ENCODE peak calls at places on chromosomes 1 and 21, in ten cellular contexts. One of them, this sample, is unnamed.

GRCh38 chr1:9191216-9191615 is 43.4 kb upstream of the H6PD start:
- DNase-seq in A549: no peak
- DNase-seq in HFFc6: no peak
- DNase-seq in GM12892: no peak
- DNase-seq in cardiac muscle cell: no peak
- DNase-seq in GM12891: no peak
- DNase-seq in naive thymus-derived CD4-positive, alpha-beta T cell: no peak
- DNase-seq in right cardiac atrium: no peak
- DNase-seq in ACHN: no peak
- DNase-seq in brain microvascular endothelial cell: no peak
- DNase-seq in this sample: no peak

GRCh38 chr1:197619008-197619640 is 156.2 kb downstream of the DENND1B start:
- DNase-seq in A549: peak
- DNase-seq in HFFc6: peak
- DNase-seq in GM12892: no peak
- DNase-seq in cardiac muscle cell: peak
- DNase-seq in GM12891: no peak
- DNase-seq in naive thymus-derived CD4-positive, alpha-beta T cell: no peak
- DNase-seq in right cardiac atrium: no peak
- DNase-seq in ACHN: peak
- DNase-seq in brain microvascular endothelial cell: no peak
- DNase-seq in this sample: no peak

GRCh38 chr1:218344814-218345672 is at the start of gene TGFB2:
- DNase-seq in A549: peak
- DNase-seq in HFFc6: peak
- DNase-seq in GM12892: no peak
- DNase-seq in cardiac muscle cell: peak
- DNase-seq in GM12891: no peak
- DNase-seq in naive thymus-derived CD4-positive, alpha-beta T cell: no peak
- DNase-seq in right cardiac atrium: no peak
- DNase-seq in ACHN: peak
- DNase-seq in brain microvascular endothelial cell: peak
- DNase-seq in this sample: no peak

GRCh38 chr1:207404849-207405525 is 49.1 kb upstream of the CR2 start:
- DNase-seq in A549: peak
- DNase-seq in HFFc6: peak
- DNase-seq in GM12892: no peak
- DNase-seq in cardiac muscle cell: peak
- DNase-seq in GM12891: peak
- DNase-seq in naive thymus-derived CD4-positive, alpha-beta T cell: no peak
- DNase-seq in right cardiac atrium: no peak
- DNase-seq in ACHN: peak
- DNase-seq in brain microvascular endothelial cell: peak
- DNase-seq in this sample: peak

GRCh38 chr1:44801491-44802305 is 1.5 kb downstream of the PLK3 start:
- DNase-seq in A549: no peak
- DNase-seq in HFFc6: no peak
- DNase-seq in GM12892: no peak
- DNase-seq in cardiac muscle cell: peak
- DNase-seq in GM12891: no peak
- DNase-seq in naive thymus-derived CD4-positive, alpha-beta T cell: no peak
- DNase-seq in right cardiac atrium: peak
- DNase-seq in ACHN: no peak
- DNase-seq in brain microvascular endothelial cell: no peak
- DNase-seq in this sample: no peak

GRCh38 chr1:31569773-31570172 is 6.5 kb upstream of the TINAGL1 start:
- DNase-seq in A549: no peak
- DNase-seq in HFFc6: no peak
- DNase-seq in GM12892: no peak
- DNase-seq in cardiac muscle cell: no peak
- DNase-seq in GM12891: no peak
- DNase-seq in naive thymus-derived CD4-positive, alpha-beta T cell: no peak
- DNase-seq in right cardiac atrium: no peak
- DNase-seq in ACHN: no peak
- DNase-seq in brain microvascular endothelial cell: no peak
- DNase-seq in this sample: no peak

GRCh38 chr1:54816951-54817350 is 15.8 kb upstream of the TTC22 start:
- DNase-seq in A549: no peak
- DNase-seq in HFFc6: no peak
- DNase-seq in GM12892: no peak
- DNase-seq in cardiac muscle cell: no peak
- DNase-seq in GM12891: no peak
- DNase-seq in naive thymus-derived CD4-positive, alpha-beta T cell: no peak
- DNase-seq in right cardiac atrium: no peak
- DNase-seq in ACHN: no peak
- DNase-seq in brain microvascular endothelial cell: no peak
- DNase-seq in this sample: no peak

GRCh38 chr1:36675931-36676562 is 193.3 kb upstream of the CSF3R start:
- DNase-seq in A549: no peak
- DNase-seq in HFFc6: no peak
- DNase-seq in GM12892: no peak
- DNase-seq in cardiac muscle cell: no peak
- DNase-seq in GM12891: no peak
- DNase-seq in naive thymus-derived CD4-positive, alpha-beta T cell: no peak
- DNase-seq in right cardiac atrium: no peak
- DNase-seq in ACHN: no peak
- DNase-seq in brain microvascular endothelial cell: no peak
- DNase-seq in this sample: no peak

GRCh38 chr1:205344010-205344808 is 12.5 kb downstream of the KLHDC8A start:
- DNase-seq in A549: no peak
- DNase-seq in HFFc6: no peak
- DNase-seq in GM12892: no peak
- DNase-seq in cardiac muscle cell: no peak
- DNase-seq in GM12891: no peak
- DNase-seq in naive thymus-derived CD4-positive, alpha-beta T cell: peak
- DNase-seq in right cardiac atrium: no peak
- DNase-seq in ACHN: no peak
- DNase-seq in brain microvascular endothelial cell: no peak
- DNase-seq in this sample: no peak

GRCh38 chr1:17869826-17870225 is 114.7 kb downstream of the ACTL8 start:
- DNase-seq in A549: no peak
- DNase-seq in HFFc6: peak
- DNase-seq in GM12892: no peak
- DNase-seq in cardiac muscle cell: peak
- DNase-seq in GM12891: no peak
- DNase-seq in naive thymus-derived CD4-positive, alpha-beta T cell: no peak
- DNase-seq in right cardiac atrium: no peak
- DNase-seq in ACHN: no peak
- DNase-seq in brain microvascular endothelial cell: peak
- DNase-seq in this sample: no peak

GRCh38 chr1:12031039-12031980 is 12.0 kb downstream of the MIIP start:
- DNase-seq in A549: peak
- DNase-seq in HFFc6: no peak
- DNase-seq in GM12892: peak
- DNase-seq in cardiac muscle cell: peak
- DNase-seq in GM12891: peak
- DNase-seq in naive thymus-derived CD4-positive, alpha-beta T cell: no peak
- DNase-seq in right cardiac atrium: no peak
- DNase-seq in ACHN: peak
- DNase-seq in brain microvascular endothelial cell: peak
- DNase-seq in this sample: peak

GRCh38 chr1:58500036-58500435 is 46.5 kb downstream of the OMA1 start:
- DNase-seq in A549: no peak
- DNase-seq in HFFc6: no peak
- DNase-seq in GM12892: no peak
- DNase-seq in cardiac muscle cell: no peak
- DNase-seq in GM12891: no peak
- DNase-seq in naive thymus-derived CD4-positive, alpha-beta T cell: no peak
- DNase-seq in right cardiac atrium: no peak
- DNase-seq in ACHN: no peak
- DNase-seq in brain microvascular endothelial cell: no peak
- DNase-seq in this sample: no peak

GRCh38 chr1:246005067-246005466 is 502.0 kb downstream of the SMYD3 start:
- DNase-seq in A549: no peak
- DNase-seq in HFFc6: peak
- DNase-seq in GM12892: no peak
- DNase-seq in cardiac muscle cell: peak
- DNase-seq in GM12891: no peak
- DNase-seq in naive thymus-derived CD4-positive, alpha-beta T cell: no peak
- DNase-seq in right cardiac atrium: no peak
- DNase-seq in ACHN: peak
- DNase-seq in brain microvascular endothelial cell: peak
- DNase-seq in this sample: no peak

GRCh38 chr21:41283211-41283818 is 33.3 kb upstream of the FAM3B start:
- DNase-seq in A549: peak
- DNase-seq in HFFc6: peak
- DNase-seq in GM12892: peak
- DNase-seq in cardiac muscle cell: peak
- DNase-seq in GM12891: peak
- DNase-seq in naive thymus-derived CD4-positive, alpha-beta T cell: no peak
- DNase-seq in right cardiac atrium: no peak
- DNase-seq in ACHN: peak
- DNase-seq in brain microvascular endothelial cell: peak
- DNase-seq in this sample: peak

GRCh38 chr1:230825804-230826160 is 42.5 kb downstream of the C1orf198 start:
- DNase-seq in A549: no peak
- DNase-seq in HFFc6: no peak
- DNase-seq in GM12892: no peak
- DNase-seq in cardiac muscle cell: no peak
- DNase-seq in GM12891: no peak
- DNase-seq in naive thymus-derived CD4-positive, alpha-beta T cell: no peak
- DNase-seq in right cardiac atrium: no peak
- DNase-seq in ACHN: no peak
- DNase-seq in brain microvascular endothelial cell: no peak
- DNase-seq in this sample: no peak

GRCh38 chr1:2388004-2388913 is 3.1 kb downstream of the MORN1 start:
- DNase-seq in A549: no peak
- DNase-seq in HFFc6: no peak
- DNase-seq in GM12892: no peak
- DNase-seq in cardiac muscle cell: no peak
- DNase-seq in GM12891: no peak
- DNase-seq in naive thymus-derived CD4-positive, alpha-beta T cell: no peak
- DNase-seq in right cardiac atrium: peak
- DNase-seq in ACHN: no peak
- DNase-seq in brain microvascular endothelial cell: no peak
- DNase-seq in this sample: no peak

GRCh38 chr1:47724427-47724999 is 272.7 kb downstream of the TRABD2B start:
- DNase-seq in A549: no peak
- DNase-seq in HFFc6: no peak
- DNase-seq in GM12892: no peak
- DNase-seq in cardiac muscle cell: no peak
- DNase-seq in GM12891: no peak
- DNase-seq in naive thymus-derived CD4-positive, alpha-beta T cell: no peak
- DNase-seq in right cardiac atrium: no peak
- DNase-seq in ACHN: no peak
- DNase-seq in brain microvascular endothelial cell: no peak
- DNase-seq in this sample: peak

GRCh38 chr1:1179983-1180861 is 6.5 kb downstream of the TTLL10 start:
- DNase-seq in A549: no peak
- DNase-seq in HFFc6: no peak
- DNase-seq in GM12892: no peak
- DNase-seq in cardiac muscle cell: no peak
- DNase-seq in GM12891: no peak
- DNase-seq in naive thymus-derived CD4-positive, alpha-beta T cell: no peak
- DNase-seq in right cardiac atrium: no peak
- DNase-seq in ACHN: no peak
- DNase-seq in brain microvascular endothelial cell: no peak
- DNase-seq in this sample: no peak

GRCh38 chr1:218462116-218462515 is 117.0 kb downstream of the TGFB2 start:
- DNase-seq in A549: no peak
- DNase-seq in HFFc6: no peak
- DNase-seq in GM12892: no peak
- DNase-seq in cardiac muscle cell: no peak
- DNase-seq in GM12891: no peak
- DNase-seq in naive thymus-derived CD4-positive, alpha-beta T cell: no peak
- DNase-seq in right cardiac atrium: no peak
- DNase-seq in ACHN: no peak
- DNase-seq in brain microvascular endothelial cell: no peak
- DNase-seq in this sample: no peak

GRCh38 chr1:233367057-233367759 is 39.7 kb downstream of the MAP3K21 start:
- DNase-seq in A549: peak
- DNase-seq in HFFc6: no peak
- DNase-seq in GM12892: no peak
- DNase-seq in cardiac muscle cell: no peak
- DNase-seq in GM12891: no peak
- DNase-seq in naive thymus-derived CD4-positive, alpha-beta T cell: no peak
- DNase-seq in right cardiac atrium: no peak
- DNase-seq in ACHN: peak
- DNase-seq in brain microvascular endothelial cell: no peak
- DNase-seq in this sample: no peak

GRCh38 chr1:20359451-20360330 is 69.0 kb downstream of the VWA5B1 start:
- DNase-seq in A549: no peak
- DNase-seq in HFFc6: no peak
- DNase-seq in GM12892: no peak
- DNase-seq in cardiac muscle cell: no peak
- DNase-seq in GM12891: no peak
- DNase-seq in naive thymus-derived CD4-positive, alpha-beta T cell: no peak
- DNase-seq in right cardiac atrium: no peak
- DNase-seq in ACHN: no peak
- DNase-seq in brain microvascular endothelial cell: no peak
- DNase-seq in this sample: no peak

GRCh38 chr21:42616366-42617340 is 36.8 kb upstream of the PDE9A start:
- DNase-seq in A549: no peak
- DNase-seq in HFFc6: no peak
- DNase-seq in GM12892: no peak
- DNase-seq in cardiac muscle cell: no peak
- DNase-seq in GM12891: no peak
- DNase-seq in naive thymus-derived CD4-positive, alpha-beta T cell: no peak
- DNase-seq in right cardiac atrium: no peak
- DNase-seq in ACHN: no peak
- DNase-seq in brain microvascular endothelial cell: no peak
- DNase-seq in this sample: no peak

GRCh38 chr1:155219592-155220031 is 11.1 kb downstream of the MTX1 start:
- DNase-seq in A549: no peak
- DNase-seq in HFFc6: no peak
- DNase-seq in GM12892: no peak
- DNase-seq in cardiac muscle cell: peak
- DNase-seq in GM12891: no peak
- DNase-seq in naive thymus-derived CD4-positive, alpha-beta T cell: no peak
- DNase-seq in right cardiac atrium: no peak
- DNase-seq in ACHN: no peak
- DNase-seq in brain microvascular endothelial cell: no peak
- DNase-seq in this sample: no peak